ENCODE peak calls at places on chromosomes 2 and 18, in six cellular contexts. One of them, this sample, is unnamed.

GRCh38 chr18:832085-832681 is 20.1 kb upstream of the YES1 start:
- DNase-seq in A549: no peak
- DNase-seq in HepG2: peak
- DNase-seq in endothelial cell of umbilical vein: no peak
- DNase-seq in K562: peak
- DNase-seq in GM12878: no peak
- DNase-seq in this sample: peak

GRCh38 chr2:191687867-191688266 is 9.9 kb downstream of the NABP1 start:
- DNase-seq in A549: no peak
- DNase-seq in HepG2: no peak
- DNase-seq in endothelial cell of umbilical vein: no peak
- DNase-seq in K562: no peak
- DNase-seq in GM12878: no peak
- DNase-seq in this sample: no peak

GRCh38 chr18:44123743-44124142 is 556.9 kb upstream of the SETBP1 start:
- DNase-seq in A549: no peak
- DNase-seq in HepG2: no peak
- DNase-seq in endothelial cell of umbilical vein: no peak
- DNase-seq in K562: no peak
- DNase-seq in GM12878: no peak
- DNase-seq in this sample: no peak

GRCh38 chr18:50754297-50754696 is 65.5 kb downstream of the MRO start:
- DNase-seq in A549: no peak
- DNase-seq in HepG2: no peak
- DNase-seq in endothelial cell of umbilical vein: no peak
- DNase-seq in K562: no peak
- DNase-seq in GM12878: no peak
- DNase-seq in this sample: no peak

GRCh38 chr2:134927195-134927594 is 8.6 kb downstream of the CCNT2 start:
- DNase-seq in A549: no peak
- DNase-seq in HepG2: no peak
- DNase-seq in endothelial cell of umbilical vein: no peak
- DNase-seq in K562: no peak
- DNase-seq in GM12878: no peak
- DNase-seq in this sample: peak

GRCh38 chr18:77023115-77023782 is 109.3 kb downstream of the MBP start:
- DNase-seq in A549: no peak
- DNase-seq in HepG2: no peak
- DNase-seq in endothelial cell of umbilical vein: no peak
- DNase-seq in K562: no peak
- DNase-seq in GM12878: no peak
- DNase-seq in this sample: no peak

GRCh38 chr2:1697601-1698000 is 46.7 kb downstream of the PXDN start:
- DNase-seq in A549: no peak
- DNase-seq in HepG2: no peak
- DNase-seq in endothelial cell of umbilical vein: no peak
- DNase-seq in K562: no peak
- DNase-seq in GM12878: no peak
- DNase-seq in this sample: no peak

GRCh38 chr2:85999131-85999831 is 106.4 kb downstream of the POLR1A start:
- DNase-seq in A549: no peak
- DNase-seq in HepG2: no peak
- DNase-seq in endothelial cell of umbilical vein: peak
- DNase-seq in K562: no peak
- DNase-seq in GM12878: peak
- DNase-seq in this sample: peak

GRCh38 chr2:207156045-207156444 is 9.7 kb downstream of the KLF7 start:
- DNase-seq in A549: no peak
- DNase-seq in HepG2: no peak
- DNase-seq in endothelial cell of umbilical vein: no peak
- DNase-seq in K562: no peak
- DNase-seq in GM12878: no peak
- DNase-seq in this sample: no peak

GRCh38 chr2:128820427-128820826 is 501.8 kb upstream of the HS6ST1 start:
- DNase-seq in A549: no peak
- DNase-seq in HepG2: no peak
- DNase-seq in endothelial cell of umbilical vein: no peak
- DNase-seq in K562: no peak
- DNase-seq in GM12878: no peak
- DNase-seq in this sample: no peak

GRCh38 chr2:235954281-235954680 is 213.9 kb downstream of the GBX2 start:
- DNase-seq in A549: no peak
- DNase-seq in HepG2: no peak
- DNase-seq in endothelial cell of umbilical vein: no peak
- DNase-seq in K562: no peak
- DNase-seq in GM12878: no peak
- DNase-seq in this sample: peak

GRCh38 chr2:73939419-73939818 is 12.7 kb downstream of the DGUOK start:
- DNase-seq in A549: no peak
- DNase-seq in HepG2: no peak
- DNase-seq in endothelial cell of umbilical vein: no peak
- DNase-seq in K562: no peak
- DNase-seq in GM12878: no peak
- DNase-seq in this sample: peak

GRCh38 chr2:97797355-97797754 is 84.0 kb downstream of the ZAP70 start:
- DNase-seq in A549: no peak
- DNase-seq in HepG2: no peak
- DNase-seq in endothelial cell of umbilical vein: no peak
- DNase-seq in K562: no peak
- DNase-seq in GM12878: no peak
- DNase-seq in this sample: no peak

GRCh38 chr2:177058747-177059146 is 153.8 kb upstream of the HNRNPA3 start:
- DNase-seq in A549: no peak
- DNase-seq in HepG2: no peak
- DNase-seq in endothelial cell of umbilical vein: no peak
- DNase-seq in K562: no peak
- DNase-seq in GM12878: peak
- DNase-seq in this sample: no peak

GRCh38 chr2:177051278-177051677 is 161.3 kb upstream of the HNRNPA3 start:
- DNase-seq in A549: no peak
- DNase-seq in HepG2: no peak
- DNase-seq in endothelial cell of umbilical vein: no peak
- DNase-seq in K562: no peak
- DNase-seq in GM12878: no peak
- DNase-seq in this sample: no peak

GRCh38 chr2:177059313-177059712 is 153.3 kb upstream of the HNRNPA3 start:
- DNase-seq in A549: no peak
- DNase-seq in HepG2: no peak
- DNase-seq in endothelial cell of umbilical vein: no peak
- DNase-seq in K562: no peak
- DNase-seq in GM12878: no peak
- DNase-seq in this sample: no peak

DNA sequence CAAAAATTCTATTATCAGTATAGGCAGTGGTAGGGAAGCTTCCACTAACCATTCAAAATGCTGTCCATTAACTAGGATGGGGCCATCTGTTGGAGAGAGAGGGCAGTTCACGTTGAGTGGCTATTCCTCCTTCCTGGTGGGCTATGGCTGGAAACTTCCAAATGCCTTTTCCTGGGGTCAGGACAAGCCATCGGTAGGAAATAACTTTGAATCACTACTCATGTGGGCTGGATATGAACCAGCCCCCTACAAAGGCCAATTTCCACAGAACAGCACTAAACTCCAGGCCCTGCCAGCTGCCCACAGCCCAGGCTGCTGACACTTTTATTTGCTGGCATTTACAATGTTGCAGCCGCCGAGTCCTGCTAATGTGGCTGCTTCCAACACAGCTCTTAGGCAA is 156.1 kb upstream of the HNRNPA3 start:
- DNase-seq in A549: no peak
- DNase-seq in HepG2: peak
- DNase-seq in endothelial cell of umbilical vein: no peak
- DNase-seq in K562: no peak
- DNase-seq in GM12878: no peak
- DNase-seq in this sample: peak
- TF ChIP-seq MYC in A549: no peak
- TF ChIP-seq MYC in HepG2: no peak
- TF ChIP-seq MYC in endothelial cell of umbilical vein: no peak
- TF ChIP-seq MYC in K562: no peak
- TF ChIP-seq MYC in GM12878: no peak
- TF ChIP-seq MYC in this sample: no peak

GRCh38 chr2:39664478-39664877 is 1.2 kb upstream of the TMEM178A start:
- DNase-seq in A549: no peak
- DNase-seq in HepG2: no peak
- DNase-seq in endothelial cell of umbilical vein: no peak
- DNase-seq in K562: no peak
- DNase-seq in GM12878: no peak
- DNase-seq in this sample: peak

GRCh38 chr2:39666489-39667141 is 898 bp downstream of the TMEM178A start:
- DNase-seq in A549: peak
- DNase-seq in HepG2: no peak
- DNase-seq in endothelial cell of umbilical vein: no peak
- DNase-seq in K562: no peak
- DNase-seq in GM12878: no peak
- DNase-seq in this sample: no peak

GRCh38 chr2:39664898-39665591 is 672 bp upstream of the TMEM178A start:
- DNase-seq in A549: no peak
- DNase-seq in HepG2: no peak
- DNase-seq in endothelial cell of umbilical vein: no peak
- DNase-seq in K562: no peak
- DNase-seq in GM12878: no peak
- DNase-seq in this sample: no peak

GRCh38 chr2:39667142-39667880 is 1.6 kb downstream of the TMEM178A start:
- DNase-seq in A549: no peak
- DNase-seq in HepG2: no peak
- DNase-seq in endothelial cell of umbilical vein: no peak
- DNase-seq in K562: no peak
- DNase-seq in GM12878: no peak
- DNase-seq in this sample: no peak

GRCh38 chr2:39665811-39666488 is at the start of gene TMEM178A:
- DNase-seq in A549: peak
- DNase-seq in HepG2: no peak
- DNase-seq in endothelial cell of umbilical vein: no peak
- DNase-seq in K562: no peak
- DNase-seq in GM12878: no peak
- DNase-seq in this sample: no peak
- TF ChIP-seq MAX in A549: peak
- TF ChIP-seq MAX in HepG2: peak
- TF ChIP-seq MAX in endothelial cell of umbilical vein: no peak
- TF ChIP-seq MAX in K562: no peak
- TF ChIP-seq MAX in GM12878: no peak
- TF ChIP-seq MAX in this sample: no peak

DNA sequence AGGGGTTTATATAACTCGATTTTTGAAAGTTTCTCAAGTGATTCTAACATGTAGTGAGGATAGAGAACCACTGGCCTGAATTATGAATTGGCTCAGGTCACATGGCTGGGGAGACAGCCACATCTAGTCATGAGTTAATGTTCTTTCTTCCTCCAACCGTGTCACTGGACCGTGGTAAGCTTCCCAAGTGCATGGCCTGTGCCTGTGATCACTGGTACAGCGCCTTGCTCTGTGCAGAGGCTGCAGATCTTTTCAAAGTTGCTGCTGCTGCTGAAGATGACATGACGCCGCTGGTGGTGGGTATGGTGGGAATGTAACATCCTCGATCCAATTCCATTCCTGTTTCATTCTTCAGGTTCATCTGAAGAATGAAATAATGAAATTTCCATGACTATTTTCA is 100.6 kb upstream of the THSD7B start:
- DNase-seq in A549: no peak
- DNase-seq in HepG2: no peak
- DNase-seq in endothelial cell of umbilical vein: no peak
- DNase-seq in K562: no peak
- DNase-seq in GM12878: no peak
- DNase-seq in this sample: no peak
- TF ChIP-seq MYC in A549: no peak
- TF ChIP-seq MYC in HepG2: no peak
- TF ChIP-seq MYC in endothelial cell of umbilical vein: no peak
- TF ChIP-seq MYC in K562: no peak
- TF ChIP-seq MYC in GM12878: no peak
- TF ChIP-seq MYC in this sample: no peak

GRCh38 chr2:157479081-157480027 is 35.5 kb upstream of the CYTIP start:
- DNase-seq in A549: no peak
- DNase-seq in HepG2: no peak
- DNase-seq in endothelial cell of umbilical vein: no peak
- DNase-seq in K562: no peak
- DNase-seq in GM12878: no peak
- DNase-seq in this sample: no peak

GRCh38 chr2:157473585-157473984 is 29.7 kb upstream of the CYTIP start:
- DNase-seq in A549: no peak
- DNase-seq in HepG2: no peak
- DNase-seq in endothelial cell of umbilical vein: no peak
- DNase-seq in K562: no peak
- DNase-seq in GM12878: no peak
- DNase-seq in this sample: no peak

GRCh38 chr2:157480182-157480961 is 36.5 kb upstream of the CYTIP start:
- DNase-seq in A549: no peak
- DNase-seq in HepG2: no peak
- DNase-seq in endothelial cell of umbilical vein: no peak
- DNase-seq in K562: no peak
- DNase-seq in GM12878: no peak
- DNase-seq in this sample: no peak

GRCh38 chr2:157475722-157476390 is 32.0 kb upstream of the CYTIP start:
- DNase-seq in A549: no peak
- DNase-seq in HepG2: no peak
- DNase-seq in endothelial cell of umbilical vein: no peak
- DNase-seq in K562: no peak
- DNase-seq in GM12878: no peak
- DNase-seq in this sample: no peak

DNA sequence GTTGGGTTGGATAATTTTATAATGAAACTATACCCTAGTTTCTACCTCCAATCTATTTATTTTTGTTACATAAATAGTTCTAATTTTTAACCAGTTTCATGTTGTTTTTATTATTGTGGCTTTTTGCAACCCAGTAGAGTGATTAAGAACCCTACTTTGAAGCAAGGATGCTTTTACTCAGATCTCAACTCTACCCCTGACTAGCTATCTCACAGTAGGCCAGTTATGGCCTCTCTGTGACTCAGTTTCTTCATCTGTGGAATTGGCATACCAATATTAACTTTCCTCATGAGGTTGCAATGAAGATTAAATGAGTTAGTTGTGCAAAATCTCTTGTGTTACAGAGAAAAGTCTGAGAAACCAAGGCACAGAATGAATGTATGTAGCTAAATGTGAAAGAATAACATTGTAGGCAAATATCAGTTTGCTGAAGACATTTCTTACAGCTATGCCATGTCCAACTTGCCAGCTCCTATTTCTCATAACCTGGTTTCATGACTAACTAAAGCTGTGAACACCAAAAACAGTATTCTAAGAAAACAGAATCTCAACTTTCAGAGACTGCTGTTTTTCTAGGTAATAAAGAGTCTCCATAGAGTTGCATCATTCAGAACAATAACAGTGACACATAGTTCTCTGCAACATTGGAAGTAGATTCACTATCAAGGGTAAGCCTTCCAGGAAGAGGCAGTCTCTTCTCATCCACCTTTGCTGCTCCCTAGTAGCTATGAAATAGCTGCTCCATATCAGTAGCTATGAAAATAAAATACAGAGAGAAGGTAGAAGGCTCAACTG is 33.2 kb upstream of the CYTIP start:
- DNase-seq in A549: no peak
- DNase-seq in HepG2: no peak
- DNase-seq in endothelial cell of umbilical vein: no peak
- DNase-seq in K562: no peak
- DNase-seq in GM12878: no peak
- DNase-seq in this sample: no peak
- TF ChIP-seq MAX in A549: no peak
- TF ChIP-seq MAX in HepG2: no peak
- TF ChIP-seq MAX in endothelial cell of umbilical vein: no peak
- TF ChIP-seq MAX in K562: no peak
- TF ChIP-seq MAX in GM12878: no peak
- TF ChIP-seq MAX in this sample: no peak

This sample was measured in NB4.